ENCODE peak calls at places on chromosomes 1 and 21, in seven cellular contexts. J is suprapubic skin; N is germinal center; C is prostate gland; I is NCI-H187; U is activated CD8-positive, alpha-beta memory T cell treated with anti-CD3 and anti-CD28 coated beads for 48 hours; R is H54. P is an unnamed sample.

GRCh38 chr21:33011462-33011861 is 14.3 kb upstream of the OLIG2 start:
- DNase-seq in N (no peak), U (no peak), R (peak), C (no peak), I (no peak), J (no peak), P (peak)

GRCh38 chr1:30790850-30791778 is 33.5 kb upstream of the LAPTM5 start:
- DNase-seq in J (no peak), U (no peak), N (peak), I (no peak), R (no peak), C (no peak), P (no peak)

GRCh38 chr1:199282910-199283309 is 644.1 kb downstream of the PTPRC start:
- DNase-seq in N (no peak), C (no peak), U (no peak), R (no peak), J (no peak), I (no peak), P (no peak)

GRCh38 chr1:53639251-53639721 is 99.7 kb downstream of the GLIS1 start:
- DNase-seq in I (no peak), R (peak), J (peak), N (no peak), C (no peak), U (no peak), P (peak)

GRCh38 chr1:154485106-154485505 is 16.9 kb upstream of the TDRD10 start:
- DNase-seq in C (no peak), I (no peak), U (no peak), N (no peak), R (no peak), J (peak), P (no peak)

GRCh38 chr1:10209905-10210810 is at the start of gene KIF1B:
- DNase-seq in I (peak), R (peak), J (peak), U (peak), C (peak), N (peak), P (peak)

GRCh38 chr1:5720045-5720444 is 272.2 kb downstream of the NPHP4 start:
- DNase-seq in N (no peak), R (no peak), I (no peak), J (no peak), C (no peak), U (no peak), P (no peak)

GRCh38 chr1:229254910-229255541 is 15.9 kb upstream of the RAB4A start:
- DNase-seq in R (no peak), C (peak), J (no peak), N (no peak), U (no peak), I (no peak), P (no peak)

GRCh38 chr1:201049248-201049831 is 25.8 kb upstream of the KIF21B start:
- DNase-seq in N (no peak), J (no peak), R (no peak), C (no peak), U (no peak), I (no peak), P (no peak)

GRCh38 chr1:155989242-155989991 is 11.1 kb upstream of the ARHGEF2 start:
- DNase-seq in C (peak), J (peak), N (peak), I (peak), R (peak), U (peak), P (no peak)

GRCh38 chr1:235127203-235127602 is 1.4 kb downstream of the TOMM20 start:
- DNase-seq in I (no peak), J (no peak), N (no peak), U (no peak), R (no peak), C (no peak), P (no peak)

GRCh38 chr1:113605099-113605498 is 154.2 kb downstream of the PHTF1 start:
- DNase-seq in C (no peak), R (no peak), I (no peak), J (no peak), U (no peak), N (no peak), P (no peak)

GRCh38 chr1:48643193-48643592 is 133.5 kb downstream of the BEND5 start:
- DNase-seq in U (no peak), I (no peak), R (no peak), C (no peak), J (no peak), N (no peak), P (no peak)

GRCh38 chr1:3418600-3418999 is 35.9 kb upstream of the ARHGEF16 start:
- DNase-seq in I (no peak), C (no peak), U (no peak), J (no peak), R (no peak), N (no peak), P (no peak)

GRCh38 chr1:229203030-229203751 is 67.7 kb upstream of the RAB4A start:
- DNase-seq in J (no peak), I (peak), R (peak), U (no peak), N (peak), C (no peak), P (no peak)

P was measured in keratinocyte.